ENCODE peak calls at places on chromosome 7, in nine cellular contexts. One of them, this sample, is unnamed.
A peak's percentile ranks its signal among the peaks of the same experiment; 100 is the strongest.

GRCh38 chr7:105218939-105219770 is 169.6 kb downstream of the SRPK2 start:
- DNase-seq in glutamatergic neuron: no peak
- DNase-seq in COR-L47: no peak
- DNase-seq in frontal cortex: no peak
- DNase-seq in posterior cingulate gyrus: no peak
- DNase-seq in iPS DF 6.9: no peak
- DNase-seq in left ventricle myocardium inferior: no peak
- DNase-seq in aorta: no peak
- DNase-seq in NT2/D1: no peak
- DNase-seq in this sample: no peak

GRCh38 chr7:140425718-140426117 is 21.9 kb downstream of the RAB19 start:
- DNase-seq in frontal cortex: no peak
- DNase-seq in left ventricle myocardium inferior: no peak
- DNase-seq in iPS DF 6.9: no peak
- DNase-seq in glutamatergic neuron: no peak
- DNase-seq in NT2/D1: no peak
- DNase-seq in COR-L47: no peak
- DNase-seq in posterior cingulate gyrus: no peak
- DNase-seq in aorta: no peak
- DNase-seq in this sample: no peak

GRCh38 chr7:46576950-46577349 is 655.9 kb upstream of the IGFBP3 start:
- DNase-seq in iPS DF 6.9: no peak
- DNase-seq in left ventricle myocardium inferior: no peak
- DNase-seq in glutamatergic neuron: no peak
- DNase-seq in COR-L47: no peak
- DNase-seq in frontal cortex: no peak
- DNase-seq in NT2/D1: no peak
- DNase-seq in aorta: no peak
- DNase-seq in posterior cingulate gyrus: no peak
- DNase-seq in this sample: no peak

GRCh38 chr7:108404509-108405435 is 51.5 kb downstream of the NRCAM start:
- DNase-seq in iPS DF 6.9: no peak
- DNase-seq in left ventricle myocardium inferior: no peak
- DNase-seq in aorta: no peak
- DNase-seq in frontal cortex: no peak
- DNase-seq in NT2/D1: no peak
- DNase-seq in posterior cingulate gyrus: no peak
- DNase-seq in glutamatergic neuron: no peak
- DNase-seq in COR-L47: no peak
- DNase-seq in this sample: no peak

GRCh38 chr7:37527109-37527508 is 78.4 kb upstream of the ELMO1 start:
- DNase-seq in NT2/D1: no peak
- DNase-seq in left ventricle myocardium inferior: no peak
- DNase-seq in posterior cingulate gyrus: no peak
- DNase-seq in iPS DF 6.9: no peak
- DNase-seq in COR-L47: no peak
- DNase-seq in frontal cortex: no peak
- DNase-seq in glutamatergic neuron: no peak
- DNase-seq in aorta: no peak
- DNase-seq in this sample: no peak

GRCh38 chr7:38424750-38425463 is 151.5 kb upstream of the TARP start:
- DNase-seq in iPS DF 6.9: no peak
- DNase-seq in frontal cortex: no peak
- DNase-seq in COR-L47: no peak
- DNase-seq in aorta: no peak
- DNase-seq in left ventricle myocardium inferior: no peak
- DNase-seq in glutamatergic neuron: no peak
- DNase-seq in posterior cingulate gyrus: no peak
- DNase-seq in NT2/D1: no peak
- DNase-seq in this sample: no peak

GRCh38 chr7:76267107-76267834 is 35.2 kb upstream of the HSPB1 start:
- DNase-seq in NT2/D1: no peak
- DNase-seq in aorta: peak; percentile 76
- DNase-seq in left ventricle myocardium inferior: no peak
- DNase-seq in frontal cortex: no peak
- DNase-seq in glutamatergic neuron: no peak
- DNase-seq in posterior cingulate gyrus: no peak
- DNase-seq in iPS DF 6.9: no peak
- DNase-seq in COR-L47: no peak
- DNase-seq in this sample: no peak

GRCh38 chr7:106959753-106960152 is 84.8 kb upstream of the PRKAR2B start:
- DNase-seq in posterior cingulate gyrus: no peak
- DNase-seq in left ventricle myocardium inferior: no peak
- DNase-seq in COR-L47: no peak
- DNase-seq in glutamatergic neuron: peak; percentile 31
- DNase-seq in aorta: no peak
- DNase-seq in frontal cortex: no peak
- DNase-seq in iPS DF 6.9: no peak
- DNase-seq in NT2/D1: peak; percentile 32
- DNase-seq in this sample: peak; percentile 45

GRCh38 chr7:132783824-132784223 is 207.6 kb upstream of the PLXNA4 start:
- DNase-seq in left ventricle myocardium inferior: no peak
- DNase-seq in NT2/D1: no peak
- DNase-seq in posterior cingulate gyrus: no peak
- DNase-seq in frontal cortex: no peak
- DNase-seq in aorta: no peak
- DNase-seq in glutamatergic neuron: no peak
- DNase-seq in iPS DF 6.9: no peak
- DNase-seq in COR-L47: no peak
- DNase-seq in this sample: no peak

GRCh38 chr7:936131-937054 is 18.1 kb downstream of the ADAP1 start:
- DNase-seq in posterior cingulate gyrus: no peak
- DNase-seq in iPS DF 6.9: no peak
- DNase-seq in aorta: peak; percentile 54
- DNase-seq in left ventricle myocardium inferior: no peak
- DNase-seq in glutamatergic neuron: no peak
- DNase-seq in COR-L47: no peak
- DNase-seq in frontal cortex: no peak
- DNase-seq in NT2/D1: no peak
- DNase-seq in this sample: no peak

GRCh38 chr7:3107889-3108570 is 64.4 kb upstream of the CARD11 start:
- DNase-seq in glutamatergic neuron: no peak
- DNase-seq in iPS DF 6.9: no peak
- DNase-seq in posterior cingulate gyrus: no peak
- DNase-seq in frontal cortex: no peak
- DNase-seq in COR-L47: no peak
- DNase-seq in aorta: no peak
- DNase-seq in NT2/D1: no peak
- DNase-seq in left ventricle myocardium inferior: no peak
- DNase-seq in this sample: no peak

GRCh38 chr7:52920977-52921376 is 114.5 kb upstream of the POM121L12 start:
- DNase-seq in iPS DF 6.9: no peak
- DNase-seq in frontal cortex: no peak
- DNase-seq in NT2/D1: no peak
- DNase-seq in COR-L47: no peak
- DNase-seq in aorta: no peak
- DNase-seq in glutamatergic neuron: no peak
- DNase-seq in left ventricle myocardium inferior: no peak
- DNase-seq in posterior cingulate gyrus: no peak
- DNase-seq in this sample: no peak

GRCh38 chr7:116443646-116444045 is 55.9 kb upstream of the CAV2 start:
- DNase-seq in glutamatergic neuron: no peak
- DNase-seq in frontal cortex: no peak
- DNase-seq in posterior cingulate gyrus: no peak
- DNase-seq in aorta: no peak
- DNase-seq in iPS DF 6.9: no peak
- DNase-seq in COR-L47: no peak
- DNase-seq in left ventricle myocardium inferior: no peak
- DNase-seq in NT2/D1: no peak
- DNase-seq in this sample: no peak

GRCh38 chr7:116259821-116260440 is 49.6 kb downstream of the TES start:
- DNase-seq in iPS DF 6.9: no peak
- DNase-seq in posterior cingulate gyrus: no peak
- DNase-seq in NT2/D1: no peak
- DNase-seq in left ventricle myocardium inferior: no peak
- DNase-seq in aorta: no peak
- DNase-seq in frontal cortex: no peak
- DNase-seq in COR-L47: no peak
- DNase-seq in glutamatergic neuron: no peak
- DNase-seq in this sample: no peak

GRCh38 chr7:16234493-16235151 is 186.7 kb downstream of the CRPPA start:
- DNase-seq in glutamatergic neuron: no peak
- DNase-seq in NT2/D1: no peak
- DNase-seq in left ventricle myocardium inferior: no peak
- DNase-seq in aorta: no peak
- DNase-seq in frontal cortex: no peak
- DNase-seq in posterior cingulate gyrus: no peak
- DNase-seq in iPS DF 6.9: no peak
- DNase-seq in COR-L47: no peak
- DNase-seq in this sample: no peak

GRCh38 chr7:142785841-142786250 is 15.1 kb downstream of the PRSS2 start:
- DNase-seq in aorta: peak; percentile 39
- DNase-seq in glutamatergic neuron: no peak
- DNase-seq in COR-L47: no peak
- DNase-seq in left ventricle myocardium inferior: no peak
- DNase-seq in iPS DF 6.9: no peak
- DNase-seq in posterior cingulate gyrus: no peak
- DNase-seq in NT2/D1: no peak
- DNase-seq in frontal cortex: no peak
- DNase-seq in this sample: no peak

GRCh38 chr7:140506788-140507464 is 27.6 kb upstream of the MKRN1 start:
- DNase-seq in aorta: no peak
- DNase-seq in glutamatergic neuron: peak; percentile 48
- DNase-seq in iPS DF 6.9: no peak
- DNase-seq in posterior cingulate gyrus: no peak
- DNase-seq in frontal cortex: peak; percentile 34
- DNase-seq in COR-L47: peak; percentile 96
- DNase-seq in left ventricle myocardium inferior: peak; percentile 61
- DNase-seq in NT2/D1: peak; percentile 59
- DNase-seq in this sample: no peak

GRCh38 chr7:37853468-37853867 is 5.1 kb downstream of the NME8 start:
- DNase-seq in left ventricle myocardium inferior: no peak
- DNase-seq in glutamatergic neuron: peak; percentile 30
- DNase-seq in iPS DF 6.9: no peak
- DNase-seq in NT2/D1: peak; percentile 15
- DNase-seq in COR-L47: no peak
- DNase-seq in aorta: no peak
- DNase-seq in frontal cortex: no peak
- DNase-seq in posterior cingulate gyrus: no peak
- DNase-seq in this sample: peak; percentile 28

GRCh38 chr7:87152897-87153641 is 816 bp downstream of the DMTF1 start:
- DNase-seq in iPS DF 6.9: no peak
- DNase-seq in COR-L47: no peak
- DNase-seq in aorta: peak; percentile 75
- DNase-seq in NT2/D1: no peak
- DNase-seq in frontal cortex: no peak
- DNase-seq in glutamatergic neuron: peak; percentile 36
- DNase-seq in posterior cingulate gyrus: peak; percentile 9
- DNase-seq in left ventricle myocardium inferior: peak; percentile 23
- DNase-seq in this sample: peak; percentile 27

GRCh38 chr7:157688439-157689268 is 351.9 kb downstream of the DNAJB6 start:
- DNase-seq in iPS DF 6.9: no peak
- DNase-seq in posterior cingulate gyrus: no peak
- DNase-seq in aorta: peak; percentile 65
- DNase-seq in NT2/D1: no peak
- DNase-seq in COR-L47: no peak
- DNase-seq in glutamatergic neuron: no peak
- DNase-seq in left ventricle myocardium inferior: no peak
- DNase-seq in frontal cortex: no peak
- DNase-seq in this sample: no peak